ENCODE peak calls at places on chromosomes 2 and 18, in eight cellular contexts. A, U, O, P, W, Q, I and N are unnamed samples.

GRCh38 chr2:101125799-101126198 is 25.4 kb downstream of the TBC1D8 start:
- DNase-seq in A (no peak), Q (no peak), W (no peak), O (no peak), I (no peak), P (no peak), U (no peak), N (no peak)

GRCh38 chr2:88022522-88022921 is 6.2 kb upstream of the RNU2-63P start:
- DNase-seq in U (no peak), P (no peak), I (peak; percentile 52), W (no peak), A (no peak), O (no peak), Q (no peak), N (no peak)

GRCh38 chr2:44833123-44834069 is 108.1 kb upstream of the SIX3 start:
- DNase-seq in U (peak; percentile 19), A (no peak), I (no peak), W (no peak), Q (no peak), O (peak; percentile 21), P (no peak), N (no peak)

GRCh38 chr2:236597629-236598028 is 28.0 kb downstream of the ACKR3 start:
- DNase-seq in O (no peak), A (no peak), W (no peak), I (no peak), Q (no peak), P (no peak), U (no peak), N (no peak)

GRCh38 chr2:126793885-126794613 is 104.6 kb upstream of the TEX51 start:
- DNase-seq in P (no peak), Q (peak; percentile 11), A (no peak), I (peak; percentile 10), U (peak; percentile 54), W (no peak), O (no peak), N (no peak)

GRCh38 chr18:62497171-62497783 is 25.5 kb upstream of the ZCCHC2 start:
- DNase-seq in O (no peak), W (no peak), A (no peak), Q (no peak), I (peak; percentile 41), U (no peak), P (no peak), N (peak; percentile 42)

GRCh38 chr2:181784556-181784955 is 104.2 kb upstream of the NEUROD1 start:
- DNase-seq in I (no peak), W (no peak), P (no peak), A (no peak), U (no peak), O (no peak), Q (no peak), N (peak; percentile 15)

GRCh38 chr2:130766711-130767407 is 11.5 kb downstream of the AMER3 start:
- DNase-seq in U (no peak), A (no peak), P (no peak), O (no peak), I (no peak), W (no peak), Q (peak; percentile 40), N (no peak)

GRCh38 chr18:8895987-8896619 is 190.7 kb downstream of the MTCL1 start:
- DNase-seq in I (no peak), P (no peak), U (no peak), A (no peak), Q (no peak), O (peak; percentile 92), W (no peak), N (no peak)

GRCh38 chr18:10140928-10141327 is 227.1 kb downstream of the VAPA start:
- DNase-seq in U (no peak), W (no peak), I (peak; percentile 38), P (no peak), Q (no peak), O (peak; percentile 78), A (no peak), N (peak; percentile 24)

GRCh38 chr2:239939736-239940483 is 85.2 kb downstream of the NDUFA10 start:
- DNase-seq in Q (peak; percentile 48), P (no peak), O (no peak), U (peak; percentile 41), A (peak; percentile 38), I (no peak), W (no peak), N (peak; percentile 22)

GRCh38 chr2:61177727-61178549 is 15.9 kb downstream of the C2orf74 start:
- DNase-seq in P (peak; percentile 46), O (no peak), I (peak; percentile 41), A (peak; percentile 57), U (peak; percentile 77), Q (peak; percentile 66), W (peak; percentile 41), N (peak; percentile 68)

GRCh38 chr18:48670751-48671560 is 132.1 kb downstream of the CTIF start:
- DNase-seq in U (no peak), Q (no peak), P (no peak), A (no peak), O (no peak), I (no peak), W (no peak), N (no peak)

GRCh38 chr2:179569834-179570233 is 291.6 kb downstream of the ZNF385B start:
- DNase-seq in I (no peak), P (no peak), A (no peak), W (peak; percentile 25), O (peak; percentile 78), U (no peak), Q (no peak), N (no peak)

GRCh38 chr2:191758420-191759199 is 80.7 kb downstream of the NABP1 start:
- DNase-seq in U (no peak), O (no peak), Q (no peak), I (peak; percentile 42), A (peak; percentile 60), W (no peak), P (peak; percentile 20), N (peak; percentile 37)

GRCh38 chr2:54649633-54650032 is 73.8 kb upstream of the EML6 start:
- DNase-seq in U (no peak), P (no peak), Q (no peak), W (no peak), A (no peak), I (no peak), O (no peak), N (no peak)

GRCh38 chr2:207879536-207879935 is 109.8 kb upstream of the FZD5 start:
- DNase-seq in Q (no peak), P (no peak), A (no peak), U (no peak), O (peak; percentile 71), W (no peak), I (no peak), N (no peak)

GRCh38 chr2:158144914-158145625 is 43.4 kb downstream of the UPP2 start:
- DNase-seq in A (no peak), P (no peak), I (no peak), W (no peak), U (no peak), O (no peak), Q (no peak), N (no peak)

GRCh38 chr2:234973008-234973407 is 21.2 kb downstream of the SH3BP4 start:
- DNase-seq in A (no peak), Q (no peak), I (no peak), O (no peak), U (no peak), P (no peak), W (no peak), N (no peak)

GRCh38 chr2:113178891-113179290 is 5.1 kb downstream of the PSD4 start:
- DNase-seq in A (no peak), W (no peak), Q (no peak), P (peak; percentile 60), I (no peak), U (no peak), O (no peak), N (no peak)

GRCh38 chr2:120468136-120468535 is 122.2 kb downstream of the INHBB start:
- DNase-seq in W (no peak), I (no peak), U (no peak), A (peak; percentile 8), Q (no peak), P (no peak), O (no peak), N (no peak)

GRCh38 chr2:7552825-7553550 is 635.8 kb downstream of the RNF144A start:
- DNase-seq in P (no peak), I (no peak), Q (no peak), U (no peak), W (no peak), O (no peak), A (no peak), N (no peak)

GRCh38 chr2:134411828-134412638 is 158.2 kb downstream of the MGAT5 start:
- DNase-seq in I (peak; percentile 76), Q (peak; percentile 84), O (peak; percentile 80), P (peak; percentile 73), W (peak; percentile 57), A (no peak), U (peak; percentile 79), N (peak; percentile 66)

DNA sequence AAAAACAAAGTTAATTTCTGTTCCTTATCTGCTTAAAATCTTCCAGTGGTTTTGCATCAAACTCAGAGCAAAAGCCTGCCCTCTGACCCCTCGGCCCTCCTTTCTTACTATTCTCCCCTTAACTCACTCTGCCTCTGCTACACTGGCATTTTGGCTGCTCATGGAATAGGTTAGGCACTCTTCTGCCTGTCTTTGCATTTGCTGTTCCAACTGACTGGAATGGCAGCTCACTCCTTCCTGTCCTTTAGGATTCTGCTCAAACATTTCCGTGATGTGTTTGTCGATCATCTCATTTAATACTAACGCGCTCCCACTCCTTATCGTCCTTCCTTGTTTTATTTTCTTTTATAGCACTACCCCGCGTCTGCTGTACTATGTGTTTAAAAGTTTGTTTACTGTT is 815 bp downstream of the CEBPZ start:
- DNase-seq in A (no peak), W (no peak), I (peak; percentile 22), O (no peak), Q (no peak), P (no peak), U (no peak), N (no peak)
- H3K4me3 ChIP-seq in A (peak overlapping the region; percentile 87), W (peak overlapping the region; percentile 98), I (peak overlapping the region; percentile 81), O (peak overlapping the region; percentile 62), Q (peak overlapping the region; percentile 95), P (peak overlapping the region; percentile 92), U (peak overlapping the region; percentile 80), N (peak overlapping the region; percentile 65)

GRCh38 chr2:4381773-4382172 is 678.4 kb downstream of the DCDC2C start:
- DNase-seq in U (no peak), I (no peak), P (no peak), Q (no peak), W (no peak), A (no peak), O (no peak), N (no peak)
- TF ChIP-seq CTCF in U (no peak), I (no peak), P (no peak), Q (no peak), W (no peak), A (no peak), O (no peak), N (no peak)

DNA sequence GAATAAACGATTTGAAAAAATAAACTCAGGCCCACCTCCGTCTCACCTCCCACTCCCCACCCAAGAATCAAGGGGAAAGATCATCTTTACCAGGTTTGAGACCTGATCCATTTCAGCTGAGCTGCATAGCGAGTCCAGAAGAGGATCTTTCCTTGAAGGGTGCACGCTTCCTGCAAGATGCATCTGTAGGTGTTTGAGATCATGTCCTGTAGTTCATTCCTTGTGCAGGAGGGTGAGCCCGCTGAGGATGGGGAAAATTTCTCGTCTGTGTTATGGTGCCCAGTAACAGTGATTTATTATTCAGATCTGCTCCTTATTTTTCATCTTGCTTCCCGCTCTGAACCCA is 642 bp downstream of the TMEM169 start:
- DNase-seq in O (no peak), A (no peak), I (no peak), P (no peak), U (no peak), W (no peak), Q (no peak), N (no peak)
- H3K4me3 ChIP-seq in O (peak overlapping the region; percentile 73), A (peak overlapping the region; percentile 74), I (peak overlapping the region; percentile 76), P (peak overlapping the region; percentile 90), U (peak overlapping the region; percentile 71), W (peak overlapping the region; percentile 58), Q (peak overlapping the region; percentile 52), N (no peak overlapping the region)

GRCh38 chr18:40413160-40413559 is 1541.9 kb upstream of the PIK3C3 start:
- DNase-seq in U (no peak), Q (no peak), A (no peak), W (no peak), P (no peak), O (peak; percentile 43), I (peak; percentile 24), N (no peak)
- TF ChIP-seq CTCF in U (no peak), Q (no peak), A (no peak), W (no peak), P (no peak), O (peak; percentile 64), I (peak; percentile 41), N (no peak)